ENCODE peak calls at places on chromosomes 16 and 17, in eight cellular contexts. N, O, T, A, Y, M, S and X are unnamed samples.

GRCh38 chr17:50359005-50359699 is 13.2 kb downstream of the XYLT2 start:
- DNase-seq in N (no peak), O (no peak), T (peak), A (no peak), Y (no peak), M (no peak), S (no peak), X (no peak)

GRCh38 chr17:40173091-40173777 is 4.0 kb upstream of the RAPGEFL1 start:
- DNase-seq in N (no peak), O (no peak), T (no peak), A (no peak), Y (no peak), M (no peak), S (no peak), X (no peak)

GRCh38 chr17:31579265-31579664 is 187.8 kb downstream of the RAB11FIP4 start:
- DNase-seq in N (no peak), O (peak), T (peak), A (peak), Y (no peak), M (no peak), S (peak), X (no peak)

GRCh38 chr17:9175700-9176467 is 154.6 kb downstream of the NTN1 start:
- DNase-seq in N (no peak), O (no peak), T (no peak), A (no peak), Y (no peak), M (no peak), S (peak), X (no peak)

GRCh38 chr17:4483012-4483840 is 15.5 kb upstream of the SPNS2 start:
- DNase-seq in N (no peak), O (no peak), T (no peak), A (no peak), Y (no peak), M (peak), S (peak), X (no peak)

GRCh38 chr17:1573932-1574696 is 11.5 kb upstream of the PITPNA start:
- DNase-seq in N (peak), O (peak), T (peak), A (peak), Y (peak), M (peak), S (peak), X (peak)

GRCh38 chr17:45050680-45051059 is 762 bp downstream of the DCAKD start:
- DNase-seq in N (no peak), O (peak), T (no peak), A (peak), Y (peak), M (peak), S (peak), X (no peak)

GRCh38 chr16:16059895-16060590 is 110.6 kb downstream of the ABCC1 start:
- DNase-seq in N (no peak), O (no peak), T (no peak), A (no peak), Y (no peak), M (no peak), S (no peak), X (no peak)

GRCh38 chr17:38702166-38702899 is 2.7 kb upstream of the MLLT6 start:
- DNase-seq in N (peak), O (peak), T (peak), A (peak), Y (peak), M (peak), S (peak), X (peak)

GRCh38 chr16:22329199-22329695 is 32.0 kb downstream of the POLR3E start:
- DNase-seq in N (no peak), O (no peak), T (no peak), A (no peak), Y (no peak), M (no peak), S (no peak), X (no peak)

GRCh38 chr17:61392679-61393078 is 7.0 kb upstream of the TBX2 start:
- DNase-seq in N (no peak), O (no peak), T (no peak), A (no peak), Y (no peak), M (no peak), S (no peak), X (no peak)

GRCh38 chr17:61393904-61394629 is 5.6 kb upstream of the TBX2 start:
- DNase-seq in N (peak), O (peak), T (no peak), A (no peak), Y (no peak), M (no peak), S (peak), X (no peak)

GRCh38 chr17:61394630-61395408 is 4.8 kb upstream of the TBX2 start:
- DNase-seq in N (peak), O (peak), T (no peak), A (no peak), Y (no peak), M (no peak), S (no peak), X (no peak)

GRCh38 chr17:61391595-61392291 is 7.9 kb upstream of the TBX2 start:
- DNase-seq in N (no peak), O (no peak), T (no peak), A (no peak), Y (no peak), M (no peak), S (no peak), X (no peak)

DNA sequence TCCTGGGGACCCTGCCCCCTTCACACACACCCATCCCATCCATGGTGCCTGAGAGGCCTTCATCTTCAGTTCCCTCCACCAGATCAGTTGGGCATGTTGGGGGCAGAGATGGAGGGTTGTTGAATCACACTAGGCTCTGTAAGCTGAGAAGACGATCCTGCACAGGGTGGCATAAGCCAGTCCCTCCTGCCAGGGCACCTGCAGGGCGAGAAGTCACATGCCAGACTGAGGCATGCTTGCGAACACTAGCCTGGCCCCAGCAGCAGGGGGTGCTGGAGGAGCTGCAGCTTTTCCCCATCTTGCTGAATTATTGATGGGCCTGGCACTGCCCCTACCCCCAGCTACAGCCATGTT is 6.1 kb upstream of the TBX2 start:
- DNase-seq in N (no peak), O (peak), T (no peak), A (no peak), Y (no peak), M (no peak), S (no peak), X (no peak)
- TF ChIP-seq CTCF in N (no peak), O (peak), T (no peak), A (peak), Y (no peak), M (peak), S (peak), X (peak)

DNA sequence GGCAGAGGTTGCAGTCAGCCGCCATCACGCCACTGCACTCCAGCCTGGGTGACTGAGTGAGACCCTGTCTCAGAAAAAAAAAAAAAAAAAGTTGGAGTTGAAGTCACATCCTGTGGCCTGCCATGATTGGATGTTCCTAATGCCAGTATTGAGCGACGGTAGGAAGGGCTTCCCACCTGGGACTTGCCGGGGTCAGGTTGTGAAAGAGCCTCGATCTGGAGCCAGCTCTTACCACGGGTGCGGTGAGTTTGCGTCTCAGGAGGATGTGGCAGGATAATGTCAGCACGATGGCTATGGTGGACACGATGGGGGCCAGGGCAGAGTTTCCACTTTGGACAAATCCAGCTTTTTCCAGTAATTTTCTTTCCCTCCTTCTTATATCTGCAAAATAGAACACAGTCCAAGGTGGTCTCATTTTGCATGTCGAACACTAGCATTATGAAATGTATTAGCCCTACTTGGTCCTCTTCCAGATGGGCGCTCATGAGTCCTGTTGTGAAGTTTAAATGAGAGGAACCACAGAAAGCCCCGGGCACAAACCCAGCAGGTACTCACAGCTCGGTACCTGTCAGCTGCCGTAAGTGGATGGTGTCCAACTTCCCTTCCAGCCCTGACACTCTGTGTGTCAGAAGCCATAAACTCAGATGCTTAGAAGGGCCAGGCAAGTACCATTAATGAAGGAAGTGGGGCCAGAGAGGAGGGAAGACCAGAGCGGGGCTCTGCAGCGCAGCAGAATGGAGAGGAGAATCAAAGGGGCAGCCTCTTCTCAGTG is 22.2 kb downstream of the ABCC12 start:
- DNase-seq in N (no peak), O (no peak), T (no peak), A (no peak), Y (no peak), M (no peak), S (no peak), X (no peak)
- TF ChIP-seq CTCF in N (no peak), O (no peak), T (no peak), A (no peak), Y (no peak), M (no peak), S (no peak), X (no peak)

GRCh38 chr17:17569691-17570090 is 21.8 kb downstream of the PEMT start:
- DNase-seq in N (no peak), O (no peak), T (no peak), A (no peak), Y (no peak), M (no peak), S (no peak), X (no peak)

GRCh38 chr17:17572010-17572785 is 19.3 kb downstream of the PEMT start:
- DNase-seq in N (no peak), O (no peak), T (peak), A (no peak), Y (no peak), M (no peak), S (no peak), X (no peak)

GRCh38 chr17:17568772-17569195 is 22.7 kb downstream of the PEMT start:
- DNase-seq in N (peak), O (peak), T (peak), A (peak), Y (peak), M (peak), S (peak), X (peak)

GRCh38 chr17:17570798-17571716 is 20.5 kb downstream of the PEMT start:
- DNase-seq in N (no peak), O (no peak), T (peak), A (no peak), Y (no peak), M (no peak), S (no peak), X (no peak)

DNA sequence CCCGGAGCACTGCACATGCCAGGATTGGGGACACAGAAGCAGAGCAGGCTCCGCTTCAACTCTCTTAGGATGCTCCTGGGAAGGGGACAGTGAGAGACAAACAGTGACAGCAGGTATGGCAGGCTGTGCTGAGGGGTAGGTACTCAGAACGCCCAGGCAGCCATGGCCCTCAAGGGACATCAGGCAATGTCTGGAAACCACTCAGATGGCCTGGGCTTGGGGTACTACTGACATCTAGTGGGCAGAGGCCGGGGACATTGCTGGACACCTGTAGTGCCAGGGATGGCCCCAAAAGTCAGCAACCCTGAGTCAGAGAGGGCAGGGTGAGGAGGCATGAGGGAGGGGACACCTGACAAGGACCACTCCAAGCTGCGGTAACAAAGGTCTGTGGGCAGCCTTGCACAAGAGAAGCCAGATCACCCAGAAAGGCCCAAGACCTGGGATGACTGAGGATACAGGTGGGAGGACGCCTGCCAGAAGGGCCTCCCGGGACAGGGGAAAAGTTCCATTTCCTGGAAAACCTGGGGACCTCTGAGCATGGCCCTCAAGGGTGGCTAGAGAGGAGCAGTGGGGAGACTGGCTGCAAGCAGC is 21.2 kb downstream of the PEMT start:
- DNase-seq in N (no peak), O (peak), T (peak), A (peak), Y (no peak), M (no peak), S (peak), X (no peak)
- TF ChIP-seq CTCF in N (peak), O (peak), T (no peak), A (peak), Y (no peak), M (peak), S (peak), X (peak)

GRCh38 chr16:71423865-71424264 is 18.0 kb downstream of the TLE7 start:
- DNase-seq in N (no peak), O (no peak), T (no peak), A (no peak), Y (no peak), M (no peak), S (no peak), X (no peak)

GRCh38 chr16:71423016-71423415 is 18.8 kb downstream of the TLE7 start:
- DNase-seq in N (no peak), O (no peak), T (no peak), A (no peak), Y (no peak), M (no peak), S (no peak), X (no peak)

GRCh38 chr16:71425746-71426068 is 16.1 kb downstream of the TLE7 start:
- DNase-seq in N (no peak), O (no peak), T (no peak), A (no peak), Y (no peak), M (no peak), S (no peak), X (no peak)

GRCh38 chr16:71424626-71425025 is 17.2 kb downstream of the TLE7 start:
- DNase-seq in N (no peak), O (no peak), T (no peak), A (no peak), Y (no peak), M (no peak), S (no peak), X (no peak)

GRCh38 chr16:71421911-71422310 is 19.9 kb downstream of the TLE7 start:
- DNase-seq in N (no peak), O (no peak), T (peak), A (no peak), Y (no peak), M (peak), S (no peak), X (no peak)
- TF ChIP-seq CTCF in N (no peak), O (peak), T (no peak), A (peak), Y (peak), M (peak), S (peak), X (peak)

DNA sequence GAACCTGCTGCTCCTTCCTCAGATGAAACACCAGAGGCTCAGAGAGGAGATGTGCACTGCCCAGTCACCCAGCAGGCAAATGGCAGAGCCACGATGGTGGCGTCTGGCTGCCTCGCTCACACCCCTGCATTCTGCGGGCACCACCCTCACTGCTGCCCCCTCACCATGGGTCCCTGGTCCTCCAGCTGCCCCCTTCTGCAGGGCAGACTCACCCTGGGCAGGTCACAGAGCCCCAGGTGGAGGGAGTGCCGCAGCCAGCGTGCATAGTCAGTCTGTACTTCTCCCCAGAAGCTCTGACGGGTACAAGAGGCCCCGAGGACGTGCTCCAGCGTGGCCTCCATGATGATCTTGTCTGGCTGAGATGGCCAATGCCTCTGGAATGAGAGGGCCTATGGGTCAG is 52.9 kb downstream of the RMI2 start:
- DNase-seq in N (peak), O (no peak), T (no peak), A (no peak), Y (no peak), M (no peak), S (no peak), X (no peak)
- TF ChIP-seq CTCF in N (no peak), O (no peak), T (no peak), A (no peak), Y (no peak), M (no peak), S (no peak), X (no peak)

GRCh38 chr16:51201604-51202003 is 50.5 kb upstream of the SALL1 start:
- DNase-seq in N (no peak), O (no peak), T (no peak), A (no peak), Y (no peak), M (no peak), S (no peak), X (no peak)
- TF ChIP-seq CTCF in N (no peak), O (peak), T (no peak), A (no peak), Y (no peak), M (peak), S (no peak), X (no peak)

GRCh38 chr17:68649324-68649723 is 48.2 kb upstream of the FAM20A start:
- DNase-seq in N (no peak), O (no peak), T (no peak), A (no peak), Y (no peak), M (no peak), S (no peak), X (no peak)
- TF ChIP-seq CTCF in N (no peak), O (no peak), T (no peak), A (no peak), Y (no peak), M (no peak), S (no peak), X (no peak)

GRCh38 chr17:57737450-57737849 is 7.6 kb downstream of the CCDC182 start:
- DNase-seq in N (no peak), O (no peak), T (no peak), A (no peak), Y (no peak), M (no peak), S (no peak), X (no peak)

GRCh38 chr17:57735230-57735629 is 9.9 kb downstream of the CCDC182 start:
- DNase-seq in N (no peak), O (no peak), T (no peak), A (no peak), Y (no peak), M (no peak), S (no peak), X (no peak)

GRCh38 chr17:57735707-57736106 is 9.4 kb downstream of the CCDC182 start:
- DNase-seq in N (no peak), O (no peak), T (no peak), A (no peak), Y (no peak), M (no peak), S (no peak), X (peak)

GRCh38 chr17:57740225-57740528 is 4.9 kb downstream of the CCDC182 start:
- DNase-seq in N (no peak), O (no peak), T (no peak), A (no peak), Y (no peak), M (no peak), S (no peak), X (no peak)

GRCh38 chr17:57739402-57740224 is 5.5 kb downstream of the CCDC182 start:
- DNase-seq in N (no peak), O (no peak), T (no peak), A (no peak), Y (no peak), M (peak), S (no peak), X (peak)
- TF ChIP-seq CTCF in N (peak), O (peak), T (no peak), A (peak), Y (peak), M (peak), S (peak), X (peak)